ENCODE peak calls at places on chromosome X, in nine cellular contexts. X is breast epithelium; M is right lobe of liver; Q is CD4-positive, alpha-beta memory T cell; P is GM23338; K is GM23248; F is CD4-positive, alpha-beta T cell; T is tibial artery; U is CD8-positive, alpha-beta memory T cell. I is an unnamed sample.

GRCh38 chrX:106952988-106953387 is 32.8 kb downstream of the CLDN2 start:
- DNase-seq in P (no peak), Q (no peak), U (no peak), M (no peak), X (no peak), T (no peak), K (peak; percentile 33), F (no peak), I (no peak)

GRCh38 chrX:42946544-42947223 is 168.7 kb upstream of the PPP1R2C start:
- DNase-seq in P (no peak), Q (peak; percentile 15), U (no peak), T (no peak), X (no peak), K (no peak), F (no peak), M (no peak), I (no peak)

GRCh38 chrX:39509157-39509556 is 588.6 kb downstream of the BCOR start:
- DNase-seq in F (no peak), M (no peak), X (no peak), P (no peak), T (no peak), U (no peak), K (no peak), Q (no peak), I (no peak)

GRCh38 chrX:12657881-12658280 is 133.3 kb upstream of the PRPS2 start:
- DNase-seq in X (no peak), T (no peak), M (no peak), K (no peak), P (no peak), U (no peak), F (no peak), Q (no peak), I (no peak)

GRCh38 chrX:49137492-49137891 is 14.0 kb upstream of the GPKOW start:
- DNase-seq in F (no peak), T (no peak), M (peak; percentile 33), Q (no peak), X (no peak), K (no peak), U (no peak), P (no peak), I (no peak)

GRCh38 chrX:155612312-155613224 is at the start of gene TMLHE:
- DNase-seq in X (peak; percentile 52), U (peak; percentile 54), M (peak; percentile 84), P (peak; percentile 67), F (peak; percentile 33), K (peak; percentile 74), Q (peak; percentile 50), T (peak; percentile 47), I (peak; percentile 40)

GRCh38 chrX:107755721-107756120 is 19.9 kb downstream of the TSC22D3 start:
- DNase-seq in X (no peak), M (no peak), U (no peak), K (no peak), P (no peak), T (no peak), Q (no peak), F (no peak), I (peak; percentile 46)

GRCh38 chrX:15761564-15762191 is 23.6 kb downstream of the CA5B start:
- DNase-seq in U (peak; percentile 46), T (no peak), F (peak; percentile 11), K (peak; percentile 44), X (no peak), Q (peak; percentile 55), P (peak; percentile 70), M (no peak), I (no peak)

GRCh38 chrX:23900220-23900797 is 7.4 kb downstream of the APOO start:
- DNase-seq in K (peak; percentile 39), P (no peak), T (peak; percentile 25), M (no peak), Q (no peak), F (no peak), U (no peak), X (no peak), I (peak; percentile 77)

GRCh38 chrX:37755073-37755472 is 24.8 kb upstream of the CYBB start:
- DNase-seq in P (no peak), F (no peak), X (no peak), K (no peak), U (peak; percentile 31), Q (peak; percentile 46), T (no peak), M (no peak), I (no peak)

GRCh38 chrX:21875013-21875412 is 19.2 kb downstream of the YY2 start:
- DNase-seq in M (no peak), X (no peak), Q (no peak), K (no peak), U (no peak), F (no peak), T (no peak), P (no peak), I (no peak)

GRCh38 chrX:103414561-103414960 is 38.2 kb downstream of the BEX3 start:
- DNase-seq in Q (no peak), F (no peak), K (no peak), X (no peak), M (no peak), P (no peak), T (no peak), U (no peak), I (no peak)

GRCh38 chrX:34365482-34365881 is 233.4 kb upstream of the FAM47A start:
- DNase-seq in P (peak; percentile 40), X (no peak), Q (no peak), T (no peak), K (peak; percentile 26), M (no peak), F (no peak), U (no peak), I (no peak)

GRCh38 chrX:154019061-154019621 is 561 bp downstream of the IRAK1 start:
- DNase-seq in U (peak; percentile 24), K (peak; percentile 48), M (no peak), X (no peak), F (no peak), P (peak; percentile 33), T (no peak), Q (peak; percentile 24), I (no peak)

GRCh38 chrX:76202471-76202870 is 29.6 kb downstream of the PBDC1 start:
- DNase-seq in T (no peak), X (no peak), U (no peak), M (no peak), P (no peak), Q (no peak), K (no peak), F (no peak), I (no peak)

GRCh38 chrX:68942141-68942540 is 113.3 kb downstream of the EFNB1 start:
- DNase-seq in T (no peak), P (no peak), X (no peak), U (no peak), F (no peak), M (no peak), Q (no peak), K (no peak), I (no peak)

DNA sequence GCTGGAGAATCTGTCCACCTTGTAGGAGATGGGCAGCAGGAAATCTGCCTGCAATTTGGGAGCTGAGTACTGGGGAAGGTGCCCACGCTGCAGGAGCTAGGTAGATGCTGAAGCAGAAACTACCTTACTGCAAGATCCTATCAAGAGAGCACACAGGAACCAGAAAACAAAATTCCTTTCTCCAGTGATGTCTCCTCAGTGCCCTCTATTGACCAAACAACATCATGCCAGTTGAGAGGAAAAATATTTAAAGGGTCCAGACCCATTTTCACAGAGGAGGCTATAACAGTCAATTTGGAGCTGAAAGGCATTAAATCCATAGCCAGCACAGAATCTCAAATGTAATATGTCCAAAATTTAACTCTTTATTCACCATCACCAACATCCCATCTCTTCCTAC is 406.8 kb downstream of the SLITRK2 start:
- DNase-seq in P (peak; percentile 34), U (no peak), Q (no peak), F (no peak), K (no peak), T (no peak), X (no peak), M (no peak), I (no peak)
- H3K27me3 ChIP-seq in P (no peaks in the 10 kb centered on the region), U (no peaks in the 10 kb centered on the region), Q (no peaks in the 10 kb centered on the region), F (no peaks in the 10 kb centered on the region), K (no peaks in the 10 kb centered on the region), T (no peaks in the 10 kb centered on the region), X (no peaks in the 10 kb centered on the region), M (no peaks in the 10 kb centered on the region), I (no peaks in the 10 kb centered on the region)

DNA sequence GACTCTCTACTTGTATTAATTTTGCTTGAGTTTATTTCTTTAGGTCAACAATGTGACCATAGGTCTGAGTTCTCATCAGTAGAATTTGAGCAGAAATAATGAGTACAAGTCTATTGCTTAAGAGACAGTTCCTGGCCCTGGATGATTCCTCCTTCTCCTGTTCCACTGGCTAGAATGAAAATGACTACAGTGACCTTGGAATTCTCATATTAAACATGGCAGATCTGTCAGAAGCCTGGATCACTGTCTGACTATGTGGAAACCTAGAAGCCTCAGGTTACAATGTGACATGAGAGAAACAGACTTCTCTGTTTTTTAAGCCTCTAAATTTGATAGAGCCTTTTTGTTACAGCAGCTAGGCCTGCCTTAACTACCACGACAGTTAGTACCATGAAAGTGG is 82.9 kb upstream of the MED14 start:
- DNase-seq in U (no peak), K (no peak), X (no peak), T (no peak), F (no peak), M (no peak), Q (no peak), P (no peak), I (no peak)
- H3K27me3 ChIP-seq in U (no peaks in the 10 kb centered on the region), K (no peaks in the 10 kb centered on the region), X (no peaks in the 10 kb centered on the region), T (no peaks in the 10 kb centered on the region), F (no peaks in the 10 kb centered on the region), M (no peaks in the 10 kb centered on the region), Q (no peaks in the 10 kb centered on the region), P (no peaks in the 10 kb centered on the region), I (no peaks in the 10 kb centered on the region)

GRCh38 chrX:149487292-149487691 is 17.8 kb downstream of the IDS start:
- DNase-seq in T (no peak), K (no peak), M (no peak), Q (peak; percentile 13), P (peak; percentile 32), U (no peak), F (no peak), X (no peak), I (no peak)

GRCh38 chrX:149493567-149494562 is 11.2 kb downstream of the IDS start:
- DNase-seq in P (peak; percentile 11), T (no peak), M (no peak), X (no peak), F (no peak), Q (peak; percentile 3), K (peak; percentile 26), U (no peak), I (no peak)

GRCh38 chrX:149494844-149495565 is 10.1 kb downstream of the IDS start:
- DNase-seq in X (no peak), T (no peak), M (no peak), U (no peak), Q (no peak), K (no peak), P (no peak), F (no peak), I (no peak)

GRCh38 chrX:149491812-149492211 is 13.3 kb downstream of the IDS start:
- DNase-seq in K (no peak), P (no peak), F (no peak), X (no peak), T (no peak), M (no peak), Q (no peak), U (no peak), I (no peak)

GRCh38 chrX:149490100-149490499 is 15.0 kb downstream of the IDS start:
- DNase-seq in T (no peak), M (no peak), F (no peak), P (no peak), Q (no peak), U (no peak), X (no peak), K (peak; percentile 26), I (no peak)
- H3K27me3 ChIP-seq in T (no peaks in the 10 kb centered on the region), M (no peaks in the 10 kb centered on the region), F (no peaks in the 10 kb centered on the region), P (no peaks in the 10 kb centered on the region), Q (no peaks in the 10 kb centered on the region), U (no peaks in the 10 kb centered on the region), X (no peaks in the 10 kb centered on the region), K (no peaks in the 10 kb centered on the region), I (no peaks in the 10 kb centered on the region)

GRCh38 chrX:137548261-137548660 is 17.7 kb upstream of the ZIC3 start:
- DNase-seq in K (no peak), Q (no peak), X (no peak), M (no peak), P (no peak), F (no peak), U (no peak), T (no peak), I (no peak)
- H3K27me3 ChIP-seq in K (no peaks in the 10 kb centered on the region), Q (no peaks in the 10 kb centered on the region), X (no peaks in the 10 kb centered on the region), M (peaks cover 11% of the 10 kb centered on the region), P (peaks cover 70% of the 10 kb centered on the region), F (peaks cover 52% of the 10 kb centered on the region), U (no peaks in the 10 kb centered on the region), T (peaks cover 59% of the 10 kb centered on the region), I (peaks cover 65% of the 10 kb centered on the region)